ENCODE peak calls at places on chromosomes 6 and 20, in four cellular contexts. One of them, this sample, is unnamed.

GRCh38 chr20:32247957-32248497 is 29.4 kb upstream of the KIF3B start:
- DNase-seq in upper lobe of right lung: no peak
- DNase-seq in cardiac muscle cell: no peak
- DNase-seq in NCI-H1694: no peak
- DNase-seq in this sample: no peak

GRCh38 chr20:44279228-44279627 is 31.8 kb downstream of the FITM2 start:
- DNase-seq in upper lobe of right lung: no peak
- DNase-seq in cardiac muscle cell: peak; percentile 62
- DNase-seq in NCI-H1694: no peak
- DNase-seq in this sample: no peak

GRCh38 chr6:130796313-130796905 is 30.8 kb upstream of the SMLR1 start:
- DNase-seq in upper lobe of right lung: no peak
- DNase-seq in cardiac muscle cell: peak; percentile 84
- DNase-seq in NCI-H1694: no peak
- DNase-seq in this sample: peak; percentile 34

GRCh38 chr20:23095504-23095903 is 9.4 kb upstream of the CD93 start:
- DNase-seq in upper lobe of right lung: no peak
- DNase-seq in cardiac muscle cell: no peak
- DNase-seq in NCI-H1694: no peak
- DNase-seq in this sample: no peak

GRCh38 chr20:62941792-62942191 is 3.8 kb downstream of the GID8 start:
- DNase-seq in upper lobe of right lung: no peak
- DNase-seq in cardiac muscle cell: no peak
- DNase-seq in NCI-H1694: no peak
- DNase-seq in this sample: no peak

GRCh38 chr6:7897461-7898192 is 13.0 kb downstream of the TXNDC5 start:
- DNase-seq in upper lobe of right lung: no peak
- DNase-seq in cardiac muscle cell: no peak
- DNase-seq in NCI-H1694: no peak
- DNase-seq in this sample: no peak

GRCh38 chr6:14550817-14551216 is 433.2 kb downstream of the CD83 start:
- DNase-seq in upper lobe of right lung: no peak
- DNase-seq in cardiac muscle cell: peak; percentile 15
- DNase-seq in NCI-H1694: no peak
- DNase-seq in this sample: no peak

GRCh38 chr6:12962529-12962928 is 246.0 kb downstream of the PHACTR1 start:
- DNase-seq in upper lobe of right lung: no peak
- DNase-seq in cardiac muscle cell: no peak
- DNase-seq in NCI-H1694: no peak
- DNase-seq in this sample: no peak

GRCh38 chr6:97963148-97963680 is 680.2 kb upstream of the MMS22L start:
- DNase-seq in upper lobe of right lung: no peak
- DNase-seq in cardiac muscle cell: peak; percentile 19
- DNase-seq in NCI-H1694: no peak
- DNase-seq in this sample: no peak

GRCh38 chr6:150028799-150029198 is 3.5 kb upstream of the RAET1L start:
- DNase-seq in upper lobe of right lung: no peak
- DNase-seq in cardiac muscle cell: no peak
- DNase-seq in NCI-H1694: no peak
- DNase-seq in this sample: no peak

GRCh38 chr6:157519255-157520116 is 138.5 kb downstream of the ZDHHC14 start:
- DNase-seq in upper lobe of right lung: no peak
- DNase-seq in cardiac muscle cell: no peak
- DNase-seq in NCI-H1694: no peak
- DNase-seq in this sample: no peak

GRCh38 chr6:12111271-12111670 is 99.2 kb downstream of the HIVEP1 start:
- DNase-seq in upper lobe of right lung: no peak
- DNase-seq in cardiac muscle cell: no peak
- DNase-seq in NCI-H1694: no peak
- DNase-seq in this sample: no peak

GRCh38 chr6:100999034-100999597 is 118.0 kb upstream of the ASCC3 start:
- DNase-seq in upper lobe of right lung: no peak
- DNase-seq in cardiac muscle cell: no peak
- DNase-seq in NCI-H1694: no peak
- DNase-seq in this sample: no peak

GRCh38 chr6:30985490-30985889 is 2.0 kb downstream of the MUC21 start:
- DNase-seq in upper lobe of right lung: no peak
- DNase-seq in cardiac muscle cell: no peak
- DNase-seq in NCI-H1694: no peak
- DNase-seq in this sample: no peak

GRCh38 chr6:92779758-92780157 is 639.6 kb downstream of the EPHA7 start:
- DNase-seq in upper lobe of right lung: no peak
- DNase-seq in cardiac muscle cell: peak; percentile 67
- DNase-seq in NCI-H1694: peak; percentile 30
- DNase-seq in this sample: peak; percentile 56

GRCh38 chr6:94462231-94462630 is 1042.9 kb upstream of the EPHA7 start:
- DNase-seq in upper lobe of right lung: no peak
- DNase-seq in cardiac muscle cell: no peak
- DNase-seq in NCI-H1694: no peak
- DNase-seq in this sample: no peak

GRCh38 chr6:69867075-69867911 is 937 bp downstream of the COL19A1 start:
- DNase-seq in upper lobe of right lung: peak; percentile 79
- DNase-seq in cardiac muscle cell: peak; percentile 39
- DNase-seq in NCI-H1694: no peak
- DNase-seq in this sample: no peak

GRCh38 chr6:141990840-141991239 is 141.9 kb upstream of the GJE1 start:
- DNase-seq in upper lobe of right lung: no peak
- DNase-seq in cardiac muscle cell: no peak
- DNase-seq in NCI-H1694: no peak
- DNase-seq in this sample: no peak

GRCh38 chr6:130326496-130326895 is 39.3 kb upstream of the TMEM200A start:
- DNase-seq in upper lobe of right lung: no peak
- DNase-seq in cardiac muscle cell: no peak
- DNase-seq in NCI-H1694: no peak
- DNase-seq in this sample: no peak

GRCh38 chr20:14521436-14521835 is 184.0 kb upstream of the FLRT3 start:
- DNase-seq in upper lobe of right lung: no peak
- DNase-seq in cardiac muscle cell: no peak
- DNase-seq in NCI-H1694: no peak
- DNase-seq in this sample: no peak

GRCh38 chr20:59850018-59850641 is 83.3 kb downstream of the SYCP2 start:
- DNase-seq in upper lobe of right lung: no peak
- DNase-seq in cardiac muscle cell: peak; percentile 60
- DNase-seq in NCI-H1694: peak; percentile 0
- DNase-seq in this sample: no peak

This sample was measured in kidney epithelial cell.